ENCODE peak calls at places on chromosomes 7 and 10, in four cellular contexts. F, M, A and S are unnamed samples.

GRCh38 chr7:85730016-85730415 is 543.2 kb upstream of the SEMA3D start:
- DNase-seq in F (no peak), M (peak), A (no peak), S (no peak)

GRCh38 chr7:129843365-129843898 is 109.3 kb downstream of the UBE2H start:
- DNase-seq in F (no peak), M (no peak), A (peak), S (no peak)

GRCh38 chr10:9792181-9792580 is 1225.5 kb upstream of the CELF2 start:
- DNase-seq in F (no peak), M (no peak), A (no peak), S (no peak)

GRCh38 chr7:391411-391951 is 101.5 kb downstream of the FOXL3 start:
- DNase-seq in F (no peak), M (no peak), A (peak), S (no peak)

GRCh38 chr10:29585488-29585976 is 49.2 kb downstream of the SVIL start:
- DNase-seq in F (no peak), M (no peak), A (peak), S (no peak)

GRCh38 chr10:102603946-102604345 is 40.3 kb upstream of the TRIM8 start:
- DNase-seq in F (no peak), M (no peak), A (no peak), S (no peak)

GRCh38 chr10:43295436-43295835 is 28.6 kb upstream of the RASGEF1A start:
- DNase-seq in F (no peak), M (no peak), A (no peak), S (no peak)

GRCh38 chr7:150914196-150914595 is 61.9 kb downstream of the AOC1 start:
- DNase-seq in F (no peak), M (no peak), A (no peak), S (no peak)

GRCh38 chr7:12107841-12108249 is 103.2 kb upstream of the TMEM106B start:
- DNase-seq in F (no peak), M (peak), A (no peak), S (no peak)

GRCh38 chr7:44194069-44194468 is 4.8 kb upstream of the GCK start:
- DNase-seq in F (no peak), M (peak), A (no peak), S (no peak)

GRCh38 chr10:43204394-43204942 is 62.4 kb downstream of the RASGEF1A start:
- DNase-seq in F (no peak), M (no peak), A (no peak), S (no peak)

GRCh38 chr7:142808802-142809583 is 38.2 kb downstream of the PRSS2 start:
- DNase-seq in F (peak), M (no peak), A (peak), S (peak)

GRCh38 chr7:56097700-56098099 is 4.9 kb upstream of the PHKG1 start:
- DNase-seq in F (peak), M (peak), A (no peak), S (no peak)

GRCh38 chr7:124907490-124907889 is 22.1 kb downstream of the POT1 start:
- DNase-seq in F (no peak), M (no peak), A (no peak), S (no peak)

GRCh38 chr10:44989621-44990301 is 11.0 kb upstream of the ZNF22 start:
- DNase-seq in F (no peak), M (no peak), A (no peak), S (no peak)

GRCh38 chr10:121823993-121824463 is 103.8 kb downstream of the ATE1 start:
- DNase-seq in F (peak), M (peak), A (no peak), S (no peak)

GRCh38 chr10:11326241-11326640 is 285.2 kb downstream of the USP6NL start:
- DNase-seq in F (no peak), M (no peak), A (no peak), S (no peak)

GRCh38 chr10:1364151-1364910 is 308.1 kb downstream of the WDR37 start:
- DNase-seq in F (no peak), M (no peak), A (no peak), S (no peak)

GRCh38 chr7:134289423-134289822 is 27.3 kb downstream of the SLC35B4 start:
- DNase-seq in F (no peak), M (peak), A (no peak), S (no peak)

GRCh38 chr10:3805791-3806381 is 20.9 kb upstream of the KLF6 start:
- DNase-seq in F (peak), M (peak), A (peak), S (no peak)

GRCh38 chr10:71621263-71621751 is 98.3 kb downstream of the C10orf105 start:
- DNase-seq in F (no peak), M (peak), A (peak), S (no peak)

GRCh38 chr7:82153776-82154175 is 289.8 kb downstream of the CACNA2D1 start:
- DNase-seq in F (no peak), M (no peak), A (no peak), S (no peak)

GRCh38 chr7:82152858-82153257 is 290.7 kb downstream of the CACNA2D1 start:
- DNase-seq in F (no peak), M (no peak), A (no peak), S (no peak)

GRCh38 chr7:82156168-82156567 is 287.4 kb downstream of the CACNA2D1 start:
- DNase-seq in F (no peak), M (no peak), A (peak), S (no peak)

GRCh38 chr7:82156938-82157337 is 286.6 kb downstream of the CACNA2D1 start:
- DNase-seq in F (no peak), M (no peak), A (no peak), S (no peak)

GRCh38 chr7:82154728-82155127 is 288.8 kb downstream of the CACNA2D1 start:
- DNase-seq in F (no peak), M (no peak), A (no peak), S (no peak)
- TF ChIP-seq CTCF in F (no peak), M (no peak), A (no peak), S (no peak)

GRCh38 chr7:98399903-98400537 is 870 bp downstream of the BAIAP2L1 start:
- DNase-seq in F (peak), M (peak), A (peak), S (no peak)
- H3K4me3 ChIP-seq in F (peak), M (peak), A (peak), S (peak)

GRCh38 chr10:111560042-111560441 is 483.2 kb downstream of the ADRA2A start:
- DNase-seq in F (no peak), M (peak), A (no peak), S (no peak)

DNA sequence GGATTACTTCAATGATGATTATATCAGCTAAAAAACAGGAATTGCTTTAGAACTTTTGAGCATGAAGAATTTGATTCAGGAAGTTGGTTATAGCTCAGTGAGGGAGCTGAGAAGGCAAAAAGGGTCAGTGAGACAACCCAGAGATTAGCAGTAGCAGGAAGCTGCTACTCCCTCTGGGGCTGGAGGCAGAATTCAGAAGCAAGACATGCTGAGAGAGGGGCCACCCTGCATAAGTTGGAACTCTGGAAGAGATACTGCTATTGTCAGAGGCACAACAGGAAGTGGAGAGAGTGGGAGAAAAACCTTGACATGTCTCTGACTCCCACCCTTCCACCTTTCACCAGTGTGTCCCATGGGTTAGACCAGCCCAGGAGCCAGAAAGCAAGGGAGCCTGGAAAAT is 488.7 kb downstream of the ADRA2A start:
- DNase-seq in F (no peak), M (no peak), A (peak), S (no peak)
- TF ChIP-seq CTCF in F (no peak), M (no peak), A (no peak), S (no peak)

DNA sequence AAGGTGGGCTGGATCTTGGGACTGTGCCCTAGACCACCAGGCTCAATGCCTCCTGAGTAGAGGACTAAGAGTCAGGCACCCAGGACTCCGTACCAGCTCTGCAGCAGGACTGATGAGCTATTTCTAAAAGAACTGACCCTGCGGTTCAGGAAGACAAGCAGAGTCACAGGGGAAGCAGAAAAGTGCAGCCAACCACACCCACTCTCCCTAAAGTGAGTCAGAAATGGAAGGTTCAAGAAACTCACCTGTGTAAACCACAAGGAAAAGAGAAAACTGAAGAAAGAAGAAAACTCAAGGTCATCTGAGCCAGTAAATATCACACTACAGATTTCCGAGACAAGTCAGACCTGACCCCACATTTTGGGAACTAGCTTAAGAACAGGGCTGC is 2.5 kb downstream of the PARP12 start:
- DNase-seq in F (no peak), M (no peak), A (no peak), S (no peak)
- H3K4me3 ChIP-seq in F (no peak), M (no peak), A (no peak), S (no peak)

DNA sequence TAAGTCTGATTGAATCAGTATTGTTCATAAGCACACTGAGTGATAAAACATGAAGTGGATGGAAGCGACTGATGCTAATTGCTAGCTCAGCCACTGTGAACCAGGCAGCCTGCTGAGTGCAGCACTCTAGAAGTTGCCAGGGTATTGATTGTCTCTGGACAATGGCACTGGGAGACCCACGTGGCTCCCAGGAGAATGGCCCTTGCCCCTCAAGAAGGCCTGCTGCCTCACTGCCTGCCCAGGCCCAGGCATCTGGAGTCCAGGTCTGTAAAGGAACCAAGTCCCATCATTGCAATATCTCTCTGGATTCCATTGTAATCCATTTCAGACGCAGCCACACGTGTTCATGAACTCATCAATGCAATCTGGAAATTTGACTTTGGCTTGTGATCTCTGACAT is 80.5 kb upstream of the TCERG1L start:
- DNase-seq in F (no peak), M (no peak), A (no peak), S (no peak)
- TF ChIP-seq CTCF in F (no peak), M (no peak), A (no peak), S (no peak)

DNA sequence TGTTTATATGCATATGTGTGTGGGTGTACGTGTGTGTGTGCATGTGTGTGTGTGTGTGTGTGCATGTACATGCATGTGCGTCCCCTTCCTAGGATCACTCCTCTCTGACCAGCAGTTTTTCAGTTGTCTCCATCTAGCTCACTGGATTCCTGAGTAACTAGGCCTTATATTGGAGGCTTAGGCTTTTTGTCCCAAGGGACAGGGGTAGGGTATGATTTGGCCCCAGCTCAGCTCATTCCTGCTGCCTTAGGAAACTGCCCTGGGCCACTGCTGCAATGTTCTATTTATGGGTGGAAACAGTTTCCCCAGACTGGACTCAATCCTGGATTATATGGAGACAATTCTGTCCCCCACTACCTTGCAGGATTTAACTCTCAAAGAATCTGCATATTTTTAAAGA is 68.8 kb upstream of the SDK1 start:
- DNase-seq in F (no peak), M (peak), A (no peak), S (no peak)
- H3K4me3 ChIP-seq in F (no peak), M (no peak), A (no peak), S (no peak)

DNA sequence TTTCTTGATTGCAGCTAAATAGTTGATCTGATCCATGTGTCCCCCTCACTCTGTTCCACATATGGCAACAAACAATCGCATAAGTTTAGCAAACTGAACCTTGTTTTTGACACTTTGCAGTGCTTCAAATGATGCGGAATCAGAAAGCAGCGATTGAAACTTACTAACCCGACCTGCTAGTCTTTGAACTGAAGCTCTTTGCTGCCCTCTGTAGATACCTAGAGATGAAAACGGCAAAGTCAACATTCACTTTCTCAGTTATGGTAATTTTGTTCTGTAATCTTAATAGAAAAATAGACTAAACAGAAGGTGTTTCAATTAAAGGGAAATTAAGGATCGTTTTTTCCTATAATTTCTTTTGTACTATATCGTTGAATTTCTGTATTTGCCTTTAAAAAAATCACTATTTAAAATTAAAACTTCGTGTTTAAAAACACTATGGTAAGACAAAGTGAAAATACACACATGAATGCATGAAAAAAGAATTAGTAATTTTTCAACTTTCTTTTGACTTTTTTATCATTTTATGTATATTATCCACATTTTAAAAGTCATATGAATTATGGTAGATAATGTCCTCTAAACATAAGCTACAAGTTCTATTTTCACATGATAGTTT is 276.5 kb downstream of the MAGI2 start:
- DNase-seq in F (peak), M (peak), A (no peak), S (no peak)
- TF ChIP-seq CTCF in F (peak), M (peak), A (peak), S (peak)

GRCh38 chr10:123522702-123523312 is 143.3 kb upstream of the GPR26 start:
- DNase-seq in F (peak), M (no peak), A (no peak), S (peak)
- H3K4me3 ChIP-seq in F (no peak), M (no peak), A (no peak), S (no peak)